ENCODE peak calls at places on chromosome 18, in five cellular contexts. N is foreskin melanocyte, M is spleen, S is GM12878, T is NCI-H510A. J is an unnamed sample.

GRCh38 chr18:23226386-23226785 is 91.1 kb downstream of the CABLES1 start:
- DNase-seq in N (no peak), M (no peak), S (no peak), T (no peak), J (no peak)

GRCh38 chr18:49011291-49011746 is 60.6 kb upstream of the SMAD7 start:
- DNase-seq in N (no peak), M (peak; percentile 33), S (no peak), T (no peak), J (peak; percentile 68)

GRCh38 chr18:58635891-58636290 is 7.0 kb upstream of the ALPK2 start:
- DNase-seq in N (no peak), M (no peak), S (peak; percentile 38), T (no peak), J (no peak)

GRCh38 chr18:31199190-31199769 is 36.6 kb upstream of the DSC1 start:
- DNase-seq in N (peak; percentile 39), M (no peak), S (no peak), T (no peak), J (no peak)

GRCh38 chr18:48834421-48835011 is 116.2 kb downstream of the SMAD7 start:
- DNase-seq in N (peak; percentile 94), M (peak; percentile 91), S (peak; percentile 81), T (no peak), J (peak; percentile 96)

GRCh38 chr18:60739212-60739611 is 366.6 kb upstream of the MC4R start:
- DNase-seq in N (no peak), M (no peak), S (no peak), T (no peak), J (peak; percentile 55)

GRCh38 chr18:23662309-23663263 is at the start of gene ANKRD29:
- DNase-seq in N (no peak), M (peak; percentile 81), S (no peak), T (no peak), J (no peak)

GRCh38 chr18:76801567-76802505 is 20.5 kb upstream of the ZNF236 start:
- DNase-seq in N (peak; percentile 44), M (peak; percentile 90), S (no peak), T (peak; percentile 40), J (no peak)

GRCh38 chr18:48913201-48913600 is 37.6 kb downstream of the SMAD7 start:
- DNase-seq in N (no peak), M (peak; percentile 81), S (no peak), T (no peak), J (peak; percentile 42)

GRCh38 chr18:56709463-56709862 is 58.3 kb downstream of the WDR7 start:
- DNase-seq in N (peak; percentile 43), M (no peak), S (peak; percentile 46), T (no peak), J (no peak)

GRCh38 chr18:61546598-61546997 is 213.4 kb downstream of the CDH20 start:
- DNase-seq in N (peak; percentile 18), M (no peak), S (no peak), T (no peak), J (no peak)

GRCh38 chr18:23189099-23189498 is 53.8 kb downstream of the CABLES1 start:
- DNase-seq in N (no peak), M (no peak), S (no peak), T (no peak), J (no peak)

GRCh38 chr18:22846088-22846683 is 86.9 kb upstream of the RBBP8 start:
- DNase-seq in N (peak; percentile 16), M (no peak), S (no peak), T (no peak), J (no peak)

GRCh38 chr18:22493940-22494339 is 76.2 kb upstream of the CTAGE1 start:
- DNase-seq in N (no peak), M (no peak), S (no peak), T (no peak), J (no peak)

GRCh38 chr18:61199131-61199903 is 133.9 kb upstream of the CDH20 start:
- DNase-seq in N (no peak), M (no peak), S (no peak), T (no peak), J (no peak)

GRCh38 chr18:63831080-63831788 is 56.0 kb downstream of the SERPINB7 start:
- DNase-seq in N (no peak), M (no peak), S (no peak), T (no peak), J (no peak)

GRCh38 chr18:5159080-5159479 is 38.0 kb downstream of the AKAIN1 start:
- DNase-seq in N (no peak), M (no peak), S (no peak), T (no peak), J (no peak)

GRCh38 chr18:56083889-56084288 is 495.9 kb upstream of the TCF4 start:
- DNase-seq in N (no peak), M (no peak), S (no peak), T (no peak), J (no peak)

GRCh38 chr18:62420151-62420512 is 95.0 kb downstream of the TNFRSF11A start:
- DNase-seq in N (peak; percentile 36), M (no peak), S (no peak), T (no peak), J (no peak)

GRCh38 chr18:8701546-8702118 is 3.7 kb upstream of the MTCL1 start:
- DNase-seq in N (no peak), M (no peak), S (no peak), T (no peak), J (no peak)

GRCh38 chr18:35836932-35837331 is 135.5 kb upstream of the RMP24 start:
- DNase-seq in N (no peak), M (no peak), S (no peak), T (no peak), J (no peak)

GRCh38 chr18:24869285-24869684 is 408.8 kb downstream of the HRH4 start:
- DNase-seq in N (no peak), M (no peak), S (no peak), T (no peak), J (no peak)

GRCh38 chr18:80259610-80260009 is 12.3 kb upstream of the PARD6G start:
- DNase-seq in N (no peak), M (no peak), S (no peak), T (no peak), J (no peak)

GRCh38 chr18:62844850-62845643 is 129.7 kb downstream of the PHLPP1 start:
- DNase-seq in N (no peak), M (no peak), S (no peak), T (no peak), J (no peak)

GRCh38 chr18:30572214-30572613 is 470.3 kb downstream of the DSC3 start:
- DNase-seq in N (no peak), M (no peak), S (no peak), T (no peak), J (no peak)

GRCh38 chr18:63183952-63184351 is 135.6 kb downstream of the BCL2 start:
- DNase-seq in N (no peak), M (peak; percentile 63), S (no peak), T (no peak), J (no peak)

GRCh38 chr18:12254137-12254819 is at the start of gene CIDEA:
- DNase-seq in N (no peak), M (peak; percentile 60), S (no peak), T (peak; percentile 4), J (no peak)

GRCh38 chr18:30915336-30915988 is 127.1 kb downstream of the DSC3 start:
- DNase-seq in N (no peak), M (no peak), S (no peak), T (no peak), J (no peak)

GRCh38 chr18:43501099-43501498 is 223.8 kb upstream of the SYT4 start:
- DNase-seq in N (no peak), M (no peak), S (no peak), T (no peak), J (no peak)

GRCh38 chr18:50340078-50340477 is 34.8 kb upstream of the SKA1 start:
- DNase-seq in N (no peak), M (peak; percentile 66), S (no peak), T (no peak), J (no peak)

GRCh38 chr18:78376036-78376435 is 603.6 kb upstream of the SALL3 start:
- DNase-seq in N (no peak), M (no peak), S (no peak), T (no peak), J (no peak)

GRCh38 chr18:79856119-79857080 is 58.7 kb downstream of the KCNG2 start:
- DNase-seq in N (peak; percentile 40), M (peak; percentile 75), S (no peak), T (no peak), J (no peak)

GRCh38 chr18:67509711-67510110 is 6.8 kb downstream of the DSEL start:
- DNase-seq in N (no peak), M (no peak), S (no peak), T (no peak), J (no peak)

GRCh38 chr18:5197032-5197434 is at the start of gene AKAIN1:
- DNase-seq in N (peak; percentile 26), M (no peak), S (no peak), T (peak; percentile 64), J (no peak)

GRCh38 chr18:22168360-22168921 is 948 bp upstream of the GATA6 start:
- DNase-seq in N (no peak), M (no peak), S (no peak), T (no peak), J (no peak)

GRCh38 chr18:10419420-10420103 is 34.9 kb upstream of the APCDD1 start:
- DNase-seq in N (no peak), M (no peak), S (no peak), T (no peak), J (no peak)

GRCh38 chr18:26721876-26722581 is 143.5 kb downstream of the AQP4 start:
- DNase-seq in N (no peak), M (no peak), S (no peak), T (no peak), J (no peak)

GRCh38 chr18:61892683-61893303 is at the start of gene RNF152:
- DNase-seq in N (no peak), M (no peak), S (no peak), T (peak; percentile 50), J (no peak)